ENCODE peak calls at places on chromosomes 5 and 9, in eight cellular contexts. Y, R, Q, E, T, J, W and X are unnamed samples.

GRCh38 chr9:106785200-106785599 is 77.8 kb upstream of the ZNF462 start:
- DNase-seq in Y (no peak), R (no peak), Q (no peak), E (no peak), T (no peak), J (no peak), W (no peak), X (no peak)

GRCh38 chr9:27945386-27945785 is 372.1 kb upstream of the C9orf72 start:
- DNase-seq in Y (no peak), R (no peak), Q (no peak), E (no peak), T (no peak), J (no peak), W (no peak), X (no peak)

GRCh38 chr9:78035369-78035993 is 3.9 kb upstream of the GNAQ start:
- DNase-seq in Y (peak; percentile 84), R (peak; percentile 65), Q (peak; percentile 7), E (peak; percentile 40), T (no peak), J (peak; percentile 69), W (peak; percentile 80), X (peak; percentile 65)

GRCh38 chr9:12185856-12186255 is 507.3 kb upstream of the TYRP1 start:
- DNase-seq in Y (no peak), R (no peak), Q (no peak), E (no peak), T (no peak), J (no peak), W (no peak), X (no peak)

GRCh38 chr5:175709276-175709781 is 51.5 kb downstream of the HRH2 start:
- DNase-seq in Y (no peak), R (no peak), Q (no peak), E (no peak), T (no peak), J (no peak), W (no peak), X (no peak)

GRCh38 chr5:32520995-32521394 is 64.4 kb upstream of the SUB1 start:
- DNase-seq in Y (peak; percentile 29), R (no peak), Q (no peak), E (no peak), T (no peak), J (no peak), W (no peak), X (no peak)

GRCh38 chr9:124622882-124623281 is 115.7 kb upstream of the NR5A1 start:
- DNase-seq in Y (no peak), R (no peak), Q (no peak), E (no peak), T (no peak), J (no peak), W (no peak), X (no peak)

GRCh38 chr5:138595396-138595795 is 20.2 kb upstream of the HSPA9 start:
- DNase-seq in Y (no peak), R (no peak), Q (no peak), E (no peak), T (no peak), J (no peak), W (no peak), X (no peak)

GRCh38 chr5:113038714-113039113 is 62.1 kb downstream of the DCP2 start:
- DNase-seq in Y (peak; percentile 47), R (peak; percentile 19), Q (no peak), E (no peak), T (no peak), J (no peak), W (no peak), X (no peak)

GRCh38 chr5:158389786-158390185 is 530.8 kb upstream of the CLINT1 start:
- DNase-seq in Y (no peak), R (no peak), Q (no peak), E (no peak), T (no peak), J (no peak), W (no peak), X (no peak)

GRCh38 chr5:166991586-166991985 is 1299.9 kb upstream of the WWC1 start:
- DNase-seq in Y (no peak), R (no peak), Q (no peak), E (no peak), T (no peak), J (no peak), W (no peak), X (no peak)

DNA sequence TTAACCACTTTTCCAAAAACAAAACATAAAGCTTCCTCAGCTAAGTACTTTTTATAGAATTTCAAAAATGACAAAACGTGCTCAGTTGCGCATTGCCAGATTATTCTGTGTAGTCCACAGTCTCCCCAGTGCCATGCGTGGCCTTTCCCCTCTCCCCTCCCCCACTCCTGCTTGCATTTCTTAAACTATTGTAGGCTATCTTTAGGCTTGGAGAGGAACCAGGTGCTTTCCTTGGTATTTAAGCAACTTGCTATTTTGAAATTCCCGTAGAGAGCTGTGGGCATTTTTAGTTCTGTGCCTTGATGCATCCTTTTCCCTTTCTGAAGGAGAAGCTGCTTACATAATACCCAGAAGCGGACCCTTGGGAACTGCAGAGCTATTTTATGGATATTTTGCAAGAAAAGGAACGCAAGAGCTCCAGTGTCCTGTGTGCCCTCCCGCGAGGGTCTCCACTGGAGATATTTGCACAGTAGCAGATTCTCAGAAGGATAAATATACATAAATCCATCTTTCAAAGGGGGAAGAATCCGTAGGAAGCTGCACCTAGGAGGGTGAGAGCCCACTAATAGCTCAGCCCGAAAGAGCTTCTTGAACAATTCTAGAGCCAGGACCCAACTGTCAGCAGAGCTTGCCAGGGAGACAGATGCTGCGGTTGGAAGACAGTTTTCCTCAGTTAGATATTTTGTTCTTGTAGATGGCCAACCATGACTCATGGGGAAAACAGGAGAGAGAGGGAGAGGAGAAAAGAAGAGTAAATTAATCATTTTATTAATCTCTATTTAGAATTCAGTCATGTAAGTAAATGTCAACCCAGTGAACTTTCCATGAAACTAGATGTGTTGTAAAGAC is 1298.3 kb upstream of the WWC1 start:
- DNase-seq in Y (no peak), R (no peak), Q (no peak), E (no peak), T (no peak), J (no peak), W (no peak), X (no peak)
- TF ChIP-seq RAD21 in Y (no peak), R (no peak), Q (no peak), E (no peak), T (no peak), J (no peak), W (no peak), X (no peak)

GRCh38 chr9:91073811-91074771 is 272.5 kb downstream of the SYK start:
- DNase-seq in Y (no peak), R (no peak), Q (no peak), E (no peak), T (no peak), J (no peak), W (no peak), X (no peak)

GRCh38 chr9:91074866-91075265 is 273.2 kb downstream of the SYK start:
- DNase-seq in Y (no peak), R (no peak), Q (no peak), E (no peak), T (no peak), J (no peak), W (no peak), X (no peak)

GRCh38 chr9:91075279-91075678 is 273.7 kb downstream of the SYK start:
- DNase-seq in Y (no peak), R (no peak), Q (no peak), E (no peak), T (no peak), J (no peak), W (no peak), X (no peak)

GRCh38 chr9:91073049-91073810 is 271.6 kb downstream of the SYK start:
- DNase-seq in Y (no peak), R (no peak), Q (no peak), E (no peak), T (no peak), J (no peak), W (no peak), X (no peak)

GRCh38 chr9:91071185-91071990 is 269.8 kb downstream of the SYK start:
- DNase-seq in Y (peak; percentile 99), R (no peak), Q (no peak), E (no peak), T (no peak), J (peak; percentile 76), W (no peak), X (no peak)
- TF ChIP-seq RAD21 in Y (peak; percentile 36), R (peak; percentile 9), Q (no peak), E (no peak), T (no peak), J (no peak), W (no peak), X (no peak)

GRCh38 chr9:135244271-135244691 is 156.8 kb downstream of the OLFM1 start:
- DNase-seq in Y (no peak), R (no peak), Q (no peak), E (no peak), T (no peak), J (no peak), W (no peak), X (no peak)
- TF ChIP-seq RAD21 in Y (no peak), R (no peak), Q (no peak), E (no peak), T (no peak), J (no peak), W (no peak), X (no peak)

GRCh38 chr5:178346607-178347334 is 114.2 kb upstream of the PHYKPL start:
- DNase-seq in Y (no peak), R (no peak), Q (no peak), E (no peak), T (no peak), J (no peak), W (no peak), X (no peak)

GRCh38 chr5:178349147-178349527 is 116.5 kb upstream of the PHYKPL start:
- DNase-seq in Y (no peak), R (no peak), Q (no peak), E (no peak), T (no peak), J (no peak), W (no peak), X (peak; percentile 95)

GRCh38 chr5:178347956-178348355 is 115.4 kb upstream of the PHYKPL start:
- DNase-seq in Y (no peak), R (no peak), Q (no peak), E (no peak), T (no peak), J (no peak), W (no peak), X (no peak)

GRCh38 chr5:178349607-178350353 is 117.2 kb upstream of the PHYKPL start:
- DNase-seq in Y (no peak), R (no peak), Q (no peak), E (no peak), T (no peak), J (no peak), W (no peak), X (no peak)

DNA sequence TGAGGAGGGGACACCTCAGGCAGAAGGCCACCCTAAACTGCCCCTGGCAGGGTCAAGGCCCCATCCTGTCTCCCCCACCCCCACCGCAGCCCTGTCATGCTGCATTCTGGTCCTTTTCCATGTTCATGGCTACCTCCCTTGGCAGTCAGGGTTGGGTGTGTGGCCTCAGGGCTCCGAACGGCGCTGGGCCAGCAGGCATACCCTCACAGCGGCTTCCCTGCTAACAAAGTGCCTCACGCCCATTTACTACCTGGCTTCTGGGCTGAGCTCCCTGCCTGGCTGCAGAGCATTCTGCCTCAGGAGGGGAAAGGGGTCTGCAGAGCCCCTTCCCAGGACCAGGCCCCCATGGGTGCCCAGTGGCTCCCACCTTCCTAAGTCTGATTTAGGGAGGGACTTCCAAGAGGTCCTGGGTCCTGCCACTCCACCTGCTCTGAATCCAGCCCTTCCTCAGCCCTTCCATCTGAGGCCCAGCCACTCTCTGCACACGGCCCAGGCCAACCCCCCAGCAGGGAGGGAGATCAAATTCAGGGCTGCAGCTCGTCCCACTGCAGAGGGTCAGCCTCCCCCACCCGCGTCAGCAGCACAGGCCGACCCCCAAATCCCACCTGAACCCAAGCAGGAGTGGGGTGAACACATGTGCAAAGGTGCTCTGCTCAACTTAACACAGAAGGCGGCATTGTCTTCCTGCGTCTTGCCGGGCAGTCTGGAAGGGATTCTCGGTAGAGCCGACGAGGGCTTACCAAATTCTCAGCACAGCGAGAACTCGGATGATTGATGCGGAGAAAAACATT is 115.9 kb upstream of the PHYKPL start:
- DNase-seq in Y (no peak), R (no peak), Q (no peak), E (no peak), T (no peak), J (no peak), W (no peak), X (peak; percentile 73)
- TF ChIP-seq RAD21 in Y (no peak), R (no peak), Q (no peak), E (no peak), T (no peak), J (no peak), W (no peak), X (no peak)